ENCODE peak calls at places on chromosomes 6 and 20, in four cellular contexts. K, D, U and M are unnamed samples.

GRCh38 chr20:31818376-31818908 is 714 bp upstream of the MYLK2 start:
- DNase-seq in K (no peak), D (no peak), U (no peak), M (no peak)

GRCh38 chr6:3220366-3220765 is 7.1 kb downstream of the TUBB2B start:
- DNase-seq in K (no peak), D (no peak), U (no peak), M (no peak)

GRCh38 chr20:57126481-57127092 is 139.9 kb downstream of the BMP7 start:
- DNase-seq in K (no peak), D (no peak), U (no peak), M (no peak)

GRCh38 chr6:56820060-56820459 is 134.8 kb upstream of the BEND6 start:
- DNase-seq in K (no peak), D (no peak), U (no peak), M (no peak)

GRCh38 chr20:53819973-53820451 is 226.4 kb upstream of the ZNF217 start:
- DNase-seq in K (no peak), D (no peak), U (no peak), M (no peak)

GRCh38 chr20:57996465-57996864 is 232.0 kb downstream of the ANKRD60 start:
- DNase-seq in K (no peak), D (no peak), U (no peak), M (no peak)

GRCh38 chr6:29678114-29678513 is 2.8 kb downstream of the ZFP57 start:
- DNase-seq in K (no peak), D (no peak), U (no peak), M (no peak)

GRCh38 chr6:144265061-144265357 is 20.1 kb upstream of the UTRN start:
- DNase-seq in K (peak), D (no peak), U (no peak), M (peak)

GRCh38 chr6:42448906-42449659 is 2.6 kb downstream of the TRERF1 start:
- DNase-seq in K (no peak), D (no peak), U (no peak), M (no peak)

GRCh38 chr6:34229877-34230276 is 6.8 kb upstream of the HMGA1 start:
- DNase-seq in K (no peak), D (no peak), U (no peak), M (no peak)

GRCh38 chr6:11143394-11144371 is 32.2 kb upstream of the ERVFRD-1 start:
- DNase-seq in K (peak), D (no peak), U (no peak), M (peak)

GRCh38 chr20:38198238-38198861 is 33.3 kb upstream of the TGM2 start:
- DNase-seq in K (no peak), D (no peak), U (no peak), M (no peak)

GRCh38 chr6:101608724-101609123 is 215.2 kb downstream of the GRIK2 start:
- DNase-seq in K (no peak), D (no peak), U (no peak), M (peak)

GRCh38 chr20:11807070-11807741 is 110.5 kb upstream of the BTBD3 start:
- DNase-seq in K (peak), D (no peak), U (no peak), M (no peak)

DNA sequence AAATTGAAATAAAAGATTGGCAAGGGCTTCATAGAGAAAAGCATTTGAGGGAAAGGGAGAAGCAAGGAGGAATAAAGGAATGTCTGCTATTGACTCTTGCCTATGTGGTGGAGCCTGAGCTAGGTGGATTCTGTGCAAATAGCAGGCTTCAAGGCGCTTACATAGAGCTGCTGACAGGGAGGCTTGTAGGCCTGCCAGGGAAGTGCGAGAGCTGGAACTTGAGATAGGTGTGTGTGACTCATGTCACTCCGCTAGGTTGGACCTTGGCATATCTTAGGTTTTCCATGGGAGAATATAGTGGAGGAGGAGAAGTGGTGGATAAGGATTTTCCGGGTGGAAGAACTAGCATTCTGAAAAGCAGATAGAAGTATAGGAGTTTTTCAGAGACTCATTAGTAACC is 14.0 kb downstream of the SNRNP48 start:
- DNase-seq in K (no peak), D (no peak), U (no peak), M (no peak)
- TF ChIP-seq PBX3 in K (no peak), D (no peak), U (no peak), M (no peak)

GRCh38 chr6:36120539-36120938 is 9.8 kb upstream of the MAPK13 start:
- DNase-seq in K (no peak), D (no peak), U (no peak), M (no peak)
- TF ChIP-seq PBX3 in K (no peak), D (no peak), U (no peak), M (no peak)

GRCh38 chr6:162934844-162935243 is 207.1 kb downstream of the PACRG start:
- DNase-seq in K (no peak), D (no peak), U (no peak), M (no peak)

GRCh38 chr6:162943369-162943768 is 215.6 kb downstream of the PACRG start:
- DNase-seq in K (no peak), D (no peak), U (no peak), M (no peak)

GRCh38 chr6:162941128-162941527 is 213.4 kb downstream of the PACRG start:
- DNase-seq in K (no peak), D (no peak), U (no peak), M (no peak)

GRCh38 chr6:162942860-162943259 is 215.1 kb downstream of the PACRG start:
- DNase-seq in K (no peak), D (no peak), U (no peak), M (no peak)

DNA sequence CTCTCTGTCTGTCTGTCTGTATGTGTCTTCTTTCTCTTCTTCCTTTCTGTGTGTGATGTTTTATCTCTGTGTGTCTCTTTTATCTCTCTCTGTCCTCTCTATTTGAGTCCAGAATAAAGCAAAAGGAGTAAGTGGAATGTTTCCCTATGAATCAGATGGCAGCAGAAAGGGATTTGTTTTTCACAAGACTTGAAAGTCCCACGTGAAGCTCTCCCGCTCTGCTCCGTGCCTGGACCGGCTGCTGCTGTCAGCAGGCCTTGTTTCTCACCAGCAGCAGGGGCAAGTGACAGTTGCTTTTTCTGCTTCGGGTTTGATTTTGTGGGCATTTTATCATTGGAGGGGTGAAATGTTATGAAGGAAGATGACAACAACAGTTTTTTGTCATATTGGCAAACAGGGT is 212.7 kb downstream of the PACRG start:
- DNase-seq in K (no peak), D (no peak), U (no peak), M (no peak)
- TF ChIP-seq PBX3 in K (no peak), D (no peak), U (no peak), M (no peak)

DNA sequence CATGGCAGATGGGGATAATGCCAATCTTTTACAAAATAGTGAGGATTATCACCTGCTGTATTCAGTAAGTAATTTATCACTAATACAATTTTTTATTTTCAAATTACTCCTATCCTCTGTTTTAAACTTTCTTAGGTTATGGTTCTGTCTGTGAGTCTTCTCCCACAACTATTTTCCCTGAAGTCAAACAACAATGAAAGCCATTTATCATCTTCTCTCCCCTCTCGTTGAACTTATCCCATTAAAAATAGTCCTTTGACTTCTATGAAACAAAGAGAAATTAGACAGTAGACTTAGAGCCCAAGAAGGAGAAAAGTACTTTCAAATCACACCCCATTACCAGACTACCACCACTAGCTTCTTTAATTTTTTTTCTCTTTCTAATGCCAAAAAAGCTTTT is 147.7 kb downstream of the SIM1 start:
- DNase-seq in K (no peak), D (no peak), U (no peak), M (no peak)
- TF ChIP-seq PBX3 in K (no peak), D (no peak), U (no peak), M (no peak)

GRCh38 chr6:162119349-162119748 is 608.2 kb downstream of the PRKN start:
- DNase-seq in K (no peak), D (no peak), U (no peak), M (no peak)
- TF ChIP-seq PBX3 in K (no peak), D (no peak), U (no peak), M (no peak)

GRCh38 chr6:72553531-72554202 is 68.2 kb upstream of the KCNQ5 start:
- DNase-seq in K (peak), D (no peak), U (no peak), M (no peak)
- TF ChIP-seq PBX3 in K (no peak), D (peak), U (no peak), M (no peak)

DNA sequence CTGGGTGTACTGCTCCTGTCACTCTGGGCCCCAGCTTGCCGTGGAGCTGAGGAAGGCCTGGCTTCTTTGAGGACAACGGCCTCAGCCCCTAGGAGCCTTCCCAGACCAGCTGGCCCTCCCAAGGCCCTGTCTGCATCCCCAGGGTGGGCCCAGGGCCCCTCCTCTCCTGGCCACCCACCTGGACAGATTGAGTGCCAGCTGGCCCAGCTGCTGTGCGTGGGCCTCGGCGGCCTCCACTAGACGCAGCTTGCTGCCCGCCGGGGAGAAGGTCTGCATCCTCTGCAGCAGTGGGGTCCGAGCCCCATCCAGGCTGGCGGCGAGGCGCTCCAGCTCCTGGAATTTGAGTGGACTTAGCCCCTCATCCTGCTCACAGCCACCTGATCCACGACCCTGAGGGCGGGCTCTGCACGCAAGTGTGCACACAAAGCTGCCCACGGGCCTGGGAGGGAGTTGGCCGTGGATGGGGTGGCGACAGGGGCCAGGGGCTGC is 14.4 kb downstream of the ADRM1 start:
- DNase-seq in K (no peak), D (no peak), U (no peak), M (no peak)
- TF ChIP-seq PBX3 in K (no peak), D (no peak), U (no peak), M (no peak)

GRCh38 chr20:49377326-49377725 is 99.5 kb upstream of the ZNFX1 start:
- DNase-seq in K (no peak), D (peak), U (no peak), M (no peak)
- TF ChIP-seq PBX3 in K (no peak), D (no peak), U (no peak), M (no peak)

DNA sequence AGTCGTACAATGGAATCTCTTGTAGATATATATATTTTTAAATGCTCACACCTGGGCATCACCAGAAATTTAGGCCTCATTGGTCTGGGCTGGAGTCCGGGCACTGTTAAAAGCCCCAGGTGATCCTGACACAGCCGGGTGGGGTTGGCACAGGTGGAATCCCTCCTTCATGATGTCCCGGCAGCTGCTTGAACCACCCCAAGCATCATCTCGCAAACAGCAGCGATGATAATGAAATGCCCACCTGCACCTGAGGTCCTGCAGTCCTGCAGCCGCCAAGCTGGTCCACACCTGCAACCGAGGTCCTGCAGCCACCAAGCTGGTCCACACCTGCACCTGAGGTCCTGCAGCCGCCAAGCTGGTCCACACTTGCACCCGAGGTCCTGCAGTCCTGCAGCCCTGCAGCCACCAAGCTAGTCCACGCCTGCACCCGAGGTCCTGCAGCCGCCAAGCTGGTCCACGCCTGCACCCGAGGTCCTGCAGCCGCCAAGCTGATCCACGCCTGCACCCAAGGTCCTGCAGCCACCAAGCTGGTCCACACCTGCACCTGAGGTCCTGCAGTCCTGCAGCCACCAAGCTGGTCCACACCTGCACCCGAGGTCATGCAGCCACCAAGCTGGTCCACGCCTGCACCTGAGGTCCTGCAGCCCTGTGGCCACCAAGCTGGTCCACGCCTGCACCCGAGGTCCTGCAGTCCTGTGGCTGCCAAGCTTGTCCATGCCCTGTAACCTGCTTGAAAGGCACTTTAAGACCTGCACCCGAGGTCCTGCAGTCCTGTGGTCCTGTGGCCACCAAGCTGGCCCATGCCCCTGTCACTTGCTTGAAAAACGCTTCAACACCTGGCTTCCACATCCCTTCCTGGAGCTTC is 261.2 kb downstream of the DLL1 start:
- DNase-seq in K (no peak), D (no peak), U (no peak), M (no peak)
- TF ChIP-seq PBX3 in K (no peak), D (no peak), U (no peak), M (no peak)

DNA sequence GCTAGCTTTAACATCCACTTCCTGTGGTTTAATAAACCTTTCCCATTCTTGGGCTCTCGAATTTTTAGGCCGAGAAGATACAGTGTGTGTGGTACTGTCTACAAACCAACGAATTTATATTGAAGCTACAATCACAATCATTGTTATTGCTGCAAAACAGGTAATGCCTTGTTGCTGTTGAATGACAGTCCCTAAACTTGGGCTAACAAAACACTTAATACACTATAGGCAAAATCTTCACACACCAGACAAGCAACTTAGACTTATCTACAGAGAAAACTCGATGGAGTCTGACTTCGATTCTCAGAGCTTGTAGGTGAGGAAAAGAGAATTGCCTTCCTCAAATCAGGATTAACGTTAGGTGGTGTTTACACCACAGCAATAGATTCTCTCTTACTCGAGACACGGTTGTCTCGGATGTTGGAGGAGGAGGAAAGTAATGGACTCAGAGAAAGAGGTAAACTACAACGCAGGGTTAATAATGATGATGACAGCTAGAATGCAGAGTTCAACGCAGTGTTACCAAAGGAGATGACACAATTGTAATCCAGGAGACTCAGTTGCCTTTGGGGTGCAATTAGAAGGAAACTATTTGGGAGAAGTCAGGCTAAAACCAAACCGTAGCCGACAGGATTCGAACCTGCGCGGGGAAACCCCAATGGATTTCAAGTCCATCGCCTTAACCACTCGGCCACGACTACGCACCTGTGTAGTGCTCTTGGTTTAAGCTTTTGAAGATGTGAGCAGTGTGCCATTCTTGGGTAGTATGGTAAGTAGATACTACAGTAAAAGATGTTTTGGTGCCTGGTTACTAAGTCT is 32.5 kb upstream of the ZNF184 start:
- DNase-seq in K (peak), D (no peak), U (peak), M (peak)
- TF ChIP-seq PBX3 in K (no peak), D (no peak), U (no peak), M (no peak)